ENCODE peak calls at places on chromosomes 13 and 19, in seven cellular contexts. A is chondrocyte; P is cardiac muscle cell; E is nephron progenitor cell; N is A549; Y is effector CD4-positive, alpha-beta T cell; V is posterior cingulate gyrus. G is an unnamed sample.

GRCh38 chr13:94706854-94707399 is 5.4 kb downstream of the SOX21 start:
- DNase-seq in A (no peak), P (no peak), E (no peak), N (no peak), Y (no peak), V (no peak), G (no peak)

GRCh38 chr13:50127017-50127725 is 111.9 kb downstream of the KCNRG start:
- DNase-seq in A (peak; percentile 87), P (peak; percentile 76), E (peak; percentile 51), N (no peak), Y (peak; percentile 26), V (no peak), G (no peak)

GRCh38 chr13:106284358-106284757 is 251.1 kb downstream of the EFNB2 start:
- DNase-seq in A (no peak), P (peak; percentile 3), E (no peak), N (no peak), Y (no peak), V (no peak), G (no peak)

GRCh38 chr13:23776698-23777570 is 112.3 kb downstream of the MIPEP start:
- DNase-seq in A (no peak), P (peak; percentile 42), E (no peak), N (no peak), Y (no peak), V (no peak), G (no peak)

GRCh38 chr13:34217343-34218094 is 399.6 kb downstream of the RFC3 start:
- DNase-seq in A (no peak), P (no peak), E (no peak), N (no peak), Y (no peak), V (no peak), G (no peak)

GRCh38 chr19:46980756-46981155 is 38.9 kb upstream of the NPAS1 start:
- DNase-seq in A (no peak), P (no peak), E (no peak), N (no peak), Y (no peak), V (no peak), G (no peak)

GRCh38 chr19:19051478-19052213 is 12.1 kb upstream of the SLC25A42 start:
- DNase-seq in A (no peak), P (no peak), E (no peak), N (no peak), Y (no peak), V (no peak), G (no peak)

GRCh38 chr19:7944177-7944761 is 803 bp upstream of the TIMM44 start:
- DNase-seq in A (no peak), P (peak; percentile 97), E (peak; percentile 87), N (peak; percentile 76), Y (peak; percentile 81), V (peak; percentile 72), G (peak; percentile 61)

GRCh38 chr19:457636-458035 is 3.2 kb downstream of the SHC2 start:
- DNase-seq in A (no peak), P (no peak), E (no peak), N (no peak), Y (no peak), V (no peak), G (no peak)

GRCh38 chr13:46377554-46377953 is 9.5 kb downstream of the RUBCNL start:
- DNase-seq in A (no peak), P (no peak), E (no peak), N (no peak), Y (no peak), V (no peak), G (no peak)

GRCh38 chr19:5073153-5073844 is 104.4 kb downstream of the KDM4B start:
- DNase-seq in A (no peak), P (no peak), E (no peak), N (no peak), Y (no peak), V (no peak), G (no peak)

GRCh38 chr19:58033741-58034475 is at the start of gene ZSCAN1:
- DNase-seq in A (no peak), P (peak; percentile 91), E (peak; percentile 87), N (no peak), Y (no peak), V (peak; percentile 97), G (no peak)

G was measured in GM04503.